ENCODE peak calls at places on chromosome X, in eight cellular contexts. D is upper lobe of left lung, C is H9, P is GM23248, I is thoracic aorta, K is mucosa of descending colon, Y is colonic mucosa, H is right atrium auricular region. T is an unnamed sample.
A peak's percentile ranks its signal among the peaks of the same experiment; 100 is the strongest.

GRCh38 chrX:43108828-43109227 is 330.9 kb upstream of the PPP1R2C start:
- DNase-seq in I (no peak), H (no peak), P (no peak), Y (no peak), K (no peak), C (no peak), D (no peak), T (no peak)

GRCh38 chrX:100649550-100650356 is 5.8 kb downstream of the SRPX2 start:
- DNase-seq in D (no peak), C (no peak), Y (peak; percentile 78), K (peak; percentile 67), P (peak; percentile 90), I (no peak), H (peak; percentile 83), T (peak; percentile 80)

GRCh38 chrX:112851161-112851779 is 10.6 kb upstream of the AMOT start:
- DNase-seq in I (no peak), H (no peak), K (no peak), D (no peak), P (no peak), Y (no peak), C (peak; percentile 44), T (no peak)

GRCh38 chrX:153924149-153924861 is 1.8 kb downstream of the ARHGAP4 start:
- DNase-seq in K (no peak), I (no peak), D (no peak), C (no peak), H (no peak), Y (no peak), P (peak; percentile 60), T (peak; percentile 39)

GRCh38 chrX:18833071-18833731 is 125.8 kb downstream of the PPEF1 start:
- DNase-seq in D (no peak), C (no peak), H (peak; percentile 68), I (peak; percentile 2), P (peak; percentile 62), Y (no peak), K (no peak), T (peak; percentile 80)

GRCh38 chrX:35445912-35446311 is 352.2 kb upstream of the MAGEB16 start:
- DNase-seq in P (no peak), H (no peak), Y (no peak), C (no peak), D (no peak), I (no peak), K (no peak), T (no peak)

GRCh38 chrX:105331244-105331643 is 110.8 kb upstream of the TEX13A start:
- DNase-seq in D (no peak), C (no peak), Y (no peak), K (no peak), P (no peak), H (no peak), I (no peak), T (no peak)

GRCh38 chrX:105527759-105528158 is 294.6 kb upstream of the NRK start:
- DNase-seq in I (no peak), P (no peak), C (no peak), D (no peak), K (no peak), H (no peak), Y (no peak), T (no peak)

GRCh38 chrX:42776195-42776594 is 1.8 kb downstream of the PPP1R2C start:
- DNase-seq in C (no peak), P (no peak), I (no peak), D (no peak), K (no peak), Y (no peak), H (no peak), T (no peak)

GRCh38 chrX:151397741-151398070 is 700 bp downstream of the VMA21 start:
- DNase-seq in P (no peak), Y (no peak), C (no peak), D (no peak), I (no peak), H (no peak), K (no peak), T (no peak)

GRCh38 chrX:37302569-37302968 is 46.6 kb upstream of the PRRG1 start:
- DNase-seq in P (peak; percentile 35), Y (no peak), D (no peak), I (no peak), C (peak; percentile 49), H (no peak), K (peak; percentile 23), T (no peak)

GRCh38 chrX:14936561-14936960 is 63.3 kb downstream of the MOSPD2 start:
- DNase-seq in H (no peak), D (no peak), C (no peak), K (no peak), I (no peak), P (peak; percentile 84), Y (no peak), T (no peak)

GRCh38 chrX:44748014-44748413 is 95.8 kb upstream of the DUSP21 start:
- DNase-seq in D (no peak), Y (no peak), P (peak; percentile 59), C (no peak), I (no peak), K (no peak), H (no peak), T (no peak)

GRCh38 chrX:12007881-12008280 is 130.4 kb upstream of the FRMPD4 start:
- DNase-seq in D (no peak), C (no peak), H (no peak), P (peak; percentile 65), Y (no peak), K (no peak), I (no peak), T (no peak)

GRCh38 chrX:10533686-10534365 is 86.6 kb downstream of the MID1 start:
- DNase-seq in I (no peak), P (peak; percentile 32), Y (no peak), K (no peak), C (no peak), D (no peak), H (no peak), T (no peak)

GRCh38 chrX:10536744-10537143 is 83.6 kb downstream of the MID1 start:
- DNase-seq in P (no peak), H (no peak), K (no peak), C (no peak), Y (no peak), D (no peak), I (no peak), T (no peak)

GRCh38 chrX:10529344-10529743 is 91.0 kb downstream of the MID1 start:
- DNase-seq in C (no peak), H (no peak), Y (no peak), P (peak; percentile 65), I (no peak), D (no peak), K (no peak), T (no peak)

GRCh38 chrX:10534611-10535010 is 85.8 kb downstream of the MID1 start:
- DNase-seq in Y (no peak), C (no peak), P (no peak), I (no peak), D (no peak), H (no peak), K (no peak), T (no peak)

DNA sequence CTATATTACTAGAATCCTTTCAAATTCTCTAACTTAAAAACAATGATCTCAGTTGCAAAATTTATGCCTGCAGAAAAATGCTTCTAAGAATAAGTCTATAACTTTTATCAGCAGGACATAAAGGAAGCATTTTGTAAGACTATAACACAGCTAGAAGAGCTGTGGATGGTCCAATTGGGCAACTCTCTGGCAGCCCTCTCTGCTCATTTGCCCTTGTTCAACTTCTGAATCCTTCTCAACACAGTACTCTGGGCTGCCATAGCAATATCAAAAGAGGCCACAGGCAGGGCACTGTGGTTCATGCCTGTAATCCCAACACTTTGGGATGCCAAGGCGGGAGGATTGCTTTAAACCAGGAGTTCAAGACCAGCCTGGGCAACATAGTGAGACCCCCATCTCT is 88.5 kb downstream of the MID1 start:
- DNase-seq in C (no peak), K (no peak), Y (no peak), D (no peak), P (no peak), I (no peak), H (no peak), T (no peak)
- H3K4me1 ChIP-seq in C (peaks cover 9% of the 10 kb centered on the region), K (no peaks in the 10 kb centered on the region), Y (no peaks in the 10 kb centered on the region), D (no peaks in the 10 kb centered on the region), P (peaks cover 22% of the 10 kb centered on the region), I (no peaks in the 10 kb centered on the region), H (no peaks in the 10 kb centered on the region), T (no peaks in the 10 kb centered on the region)

DNA sequence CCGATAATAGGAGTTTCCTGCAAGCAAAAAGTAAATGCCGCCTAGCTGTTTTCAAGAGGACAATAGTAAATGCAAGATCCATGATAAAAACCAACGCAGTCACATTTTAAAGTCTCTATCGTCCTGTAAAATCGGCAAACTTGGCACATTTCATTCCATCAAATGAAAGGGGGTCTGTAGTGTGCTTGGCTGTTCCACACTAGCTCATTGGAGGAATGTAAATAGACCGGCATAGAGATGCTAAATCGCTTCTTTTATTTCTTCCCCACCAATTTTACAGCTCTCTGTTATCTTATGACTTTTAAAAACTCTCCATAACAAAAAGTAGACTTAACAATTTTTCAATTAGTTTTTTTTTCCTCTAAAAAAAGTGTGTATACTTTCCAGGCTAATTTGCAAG is 202.2 kb downstream of the NLGN4X start:
- DNase-seq in C (no peak), Y (no peak), H (no peak), I (no peak), D (no peak), P (no peak), K (no peak), T (no peak)
- H3K4me1 ChIP-seq in C (peaks cover 20% of the 10 kb centered on the region), Y (no peaks in the 10 kb centered on the region), H (no peaks in the 10 kb centered on the region), I (no peaks in the 10 kb centered on the region), D (no peaks in the 10 kb centered on the region), P (no peaks in the 10 kb centered on the region), K (no peaks in the 10 kb centered on the region), T (no peaks in the 10 kb centered on the region)

GRCh38 chrX:111352424-111352823 is 59.6 kb downstream of the DCX start:
- DNase-seq in K (no peak), D (no peak), I (peak; percentile 2), C (no peak), H (no peak), P (peak; percentile 1), Y (peak; percentile 38), T (peak; percentile 57)
- H3K4me1 ChIP-seq in K (no peaks in the 10 kb centered on the region), D (no peaks in the 10 kb centered on the region), I (peaks cover 14% of the 10 kb centered on the region), C (no peaks in the 10 kb centered on the region), H (peaks cover 11% of the 10 kb centered on the region), P (no peaks in the 10 kb centered on the region), Y (no peaks in the 10 kb centered on the region), T (no peaks in the 10 kb centered on the region)

GRCh38 chrX:21691512-21692018 is 33.4 kb upstream of the KLHL34 start:
- DNase-seq in Y (no peak), D (no peak), P (peak; percentile 2), C (no peak), K (no peak), I (no peak), H (no peak), T (no peak)
- H3K4me1 ChIP-seq in Y (no peaks in the 10 kb centered on the region), D (no peaks in the 10 kb centered on the region), P (no peaks in the 10 kb centered on the region), C (no peaks in the 10 kb centered on the region), K (no peaks in the 10 kb centered on the region), I (no peaks in the 10 kb centered on the region), H (no peaks in the 10 kb centered on the region), T (no peaks in the 10 kb centered on the region)

GRCh38 chrX:120457766-120458180 is 11.3 kb downstream of the LAMP2 start:
- DNase-seq in K (no peak), D (no peak), C (no peak), Y (no peak), P (peak; percentile 87), H (no peak), I (no peak), T (no peak)
- H3K4me1 ChIP-seq in K (no peaks in the 10 kb centered on the region), D (peaks cover 12% of the 10 kb centered on the region), C (no peaks in the 10 kb centered on the region), Y (no peaks in the 10 kb centered on the region), P (peaks cover 16% of the 10 kb centered on the region), H (no peaks in the 10 kb centered on the region), I (no peaks in the 10 kb centered on the region), T (no peaks in the 10 kb centered on the region)

GRCh38 chrX:71167031-71167781 is 22.6 kb downstream of the NLGN3 start:
- DNase-seq in K (no peak), D (no peak), I (no peak), C (no peak), Y (no peak), H (no peak), P (no peak), T (no peak)
- H3K4me1 ChIP-seq in K (no peaks in the 10 kb centered on the region), D (no peaks in the 10 kb centered on the region), I (no peaks in the 10 kb centered on the region), C (no peaks in the 10 kb centered on the region), Y (no peaks in the 10 kb centered on the region), H (no peaks in the 10 kb centered on the region), P (no peaks in the 10 kb centered on the region), T (no peaks in the 10 kb centered on the region)